ENCODE peak calls at places on chromosome 20, in nine cellular contexts. One of them, this sample, is unnamed.

GRCh38 chr20:56179051-56179450 is 69.5 kb upstream of the MC3R start:
- DNase-seq in sigmoid colon: no peak
- DNase-seq in fibroblast of lung: no peak
- DNase-seq in MM.1S: no peak
- DNase-seq in epithelial cell of esophagus: no peak
- DNase-seq in H7: no peak
- DNase-seq in bronchial epithelial cell: no peak
- DNase-seq in SJCRH30: no peak
- DNase-seq in Panc1: no peak
- DNase-seq in this sample: no peak

GRCh38 chr20:50372770-50373088 is 137.5 kb upstream of the PTPN1 start:
- DNase-seq in sigmoid colon: no peak
- DNase-seq in fibroblast of lung: no peak
- DNase-seq in MM.1S: no peak
- DNase-seq in epithelial cell of esophagus: peak; percentile 42
- DNase-seq in H7: no peak
- DNase-seq in bronchial epithelial cell: no peak
- DNase-seq in SJCRH30: peak; percentile 94
- DNase-seq in Panc1: no peak
- DNase-seq in this sample: no peak

GRCh38 chr20:50673146-50673830 is 18.1 kb downstream of the RIPOR3 start:
- DNase-seq in sigmoid colon: peak; percentile 78
- DNase-seq in fibroblast of lung: no peak
- DNase-seq in MM.1S: no peak
- DNase-seq in epithelial cell of esophagus: no peak
- DNase-seq in H7: no peak
- DNase-seq in bronchial epithelial cell: no peak
- DNase-seq in SJCRH30: no peak
- DNase-seq in Panc1: no peak
- DNase-seq in this sample: no peak

GRCh38 chr20:52974155-52974554 is 2.0 kb downstream of the TSHZ2 start:
- DNase-seq in sigmoid colon: no peak
- DNase-seq in fibroblast of lung: peak; percentile 58
- DNase-seq in MM.1S: no peak
- DNase-seq in epithelial cell of esophagus: no peak
- DNase-seq in H7: no peak
- DNase-seq in bronchial epithelial cell: no peak
- DNase-seq in SJCRH30: no peak
- DNase-seq in Panc1: no peak
- DNase-seq in this sample: no peak

GRCh38 chr20:57844626-57845596 is 135.1 kb upstream of the PMEPA1 start:
- DNase-seq in sigmoid colon: no peak
- DNase-seq in fibroblast of lung: no peak
- DNase-seq in MM.1S: no peak
- DNase-seq in epithelial cell of esophagus: no peak
- DNase-seq in H7: no peak
- DNase-seq in bronchial epithelial cell: no peak
- DNase-seq in SJCRH30: no peak
- DNase-seq in Panc1: no peak
- DNase-seq in this sample: no peak

GRCh38 chr20:16350465-16350864 is 222.8 kb downstream of the KIF16B start:
- DNase-seq in sigmoid colon: no peak
- DNase-seq in fibroblast of lung: peak; percentile 27
- DNase-seq in MM.1S: no peak
- DNase-seq in epithelial cell of esophagus: peak; percentile 93
- DNase-seq in H7: no peak
- DNase-seq in bronchial epithelial cell: peak; percentile 78
- DNase-seq in SJCRH30: no peak
- DNase-seq in Panc1: peak; percentile 10
- DNase-seq in this sample: no peak

GRCh38 chr20:59027746-59028320 is 4.3 kb downstream of the ATP5F1E start:
- DNase-seq in sigmoid colon: no peak
- DNase-seq in fibroblast of lung: peak; percentile 88
- DNase-seq in MM.1S: no peak
- DNase-seq in epithelial cell of esophagus: no peak
- DNase-seq in H7: no peak
- DNase-seq in bronchial epithelial cell: no peak
- DNase-seq in SJCRH30: peak; percentile 40
- DNase-seq in Panc1: no peak
- DNase-seq in this sample: no peak

GRCh38 chr20:277496-277781 is 13.1 kb downstream of the C20orf96 start:
- DNase-seq in sigmoid colon: no peak
- DNase-seq in fibroblast of lung: no peak
- DNase-seq in MM.1S: no peak
- DNase-seq in epithelial cell of esophagus: no peak
- DNase-seq in H7: no peak
- DNase-seq in bronchial epithelial cell: no peak
- DNase-seq in SJCRH30: no peak
- DNase-seq in Panc1: no peak
- DNase-seq in this sample: no peak

GRCh38 chr20:46027245-46027853 is 1.7 kb upstream of the SLC12A5 start:
- DNase-seq in sigmoid colon: no peak
- DNase-seq in fibroblast of lung: peak; percentile 56
- DNase-seq in MM.1S: peak; percentile 50
- DNase-seq in epithelial cell of esophagus: peak; percentile 73
- DNase-seq in H7: peak; percentile 77
- DNase-seq in bronchial epithelial cell: peak; percentile 40
- DNase-seq in SJCRH30: peak; percentile 91
- DNase-seq in Panc1: no peak
- DNase-seq in this sample: no peak

GRCh38 chr20:1214838-1215261 is 11.0 kb upstream of the RAD21L1 start:
- DNase-seq in sigmoid colon: no peak
- DNase-seq in fibroblast of lung: no peak
- DNase-seq in MM.1S: no peak
- DNase-seq in epithelial cell of esophagus: peak; percentile 9
- DNase-seq in H7: no peak
- DNase-seq in bronchial epithelial cell: no peak
- DNase-seq in SJCRH30: no peak
- DNase-seq in Panc1: no peak
- DNase-seq in this sample: no peak

GRCh38 chr20:47146703-47147102 is 209.8 kb downstream of the ZMYND8 start:
- DNase-seq in sigmoid colon: no peak
- DNase-seq in fibroblast of lung: peak; percentile 88
- DNase-seq in MM.1S: no peak
- DNase-seq in epithelial cell of esophagus: no peak
- DNase-seq in H7: no peak
- DNase-seq in bronchial epithelial cell: no peak
- DNase-seq in SJCRH30: peak; percentile 74
- DNase-seq in Panc1: no peak
- DNase-seq in this sample: no peak

GRCh38 chr20:37575884-37576283 is 48.2 kb upstream of the BLCAP start:
- DNase-seq in sigmoid colon: peak; percentile 11
- DNase-seq in fibroblast of lung: no peak
- DNase-seq in MM.1S: no peak
- DNase-seq in epithelial cell of esophagus: no peak
- DNase-seq in H7: peak; percentile 79
- DNase-seq in bronchial epithelial cell: no peak
- DNase-seq in SJCRH30: peak; percentile 50
- DNase-seq in Panc1: no peak
- DNase-seq in this sample: peak; percentile 33

GRCh38 chr20:15814903-15815302 is 758.3 kb downstream of the KIF16B start:
- DNase-seq in sigmoid colon: no peak
- DNase-seq in fibroblast of lung: peak; percentile 25
- DNase-seq in MM.1S: no peak
- DNase-seq in epithelial cell of esophagus: peak; percentile 35
- DNase-seq in H7: no peak
- DNase-seq in bronchial epithelial cell: peak; percentile 55
- DNase-seq in SJCRH30: no peak
- DNase-seq in Panc1: no peak
- DNase-seq in this sample: no peak

GRCh38 chr20:34558320-34559202 is at the start of gene MAP1LC3A:
- DNase-seq in sigmoid colon: peak; percentile 99
- DNase-seq in fibroblast of lung: peak; percentile 97
- DNase-seq in MM.1S: no peak
- DNase-seq in epithelial cell of esophagus: peak; percentile 95
- DNase-seq in H7: peak; percentile 98
- DNase-seq in bronchial epithelial cell: peak; percentile 79
- DNase-seq in SJCRH30: no peak
- DNase-seq in Panc1: peak; percentile 63
- DNase-seq in this sample: peak; percentile 37

GRCh38 chr20:23205656-23206055 is 119.5 kb upstream of the CD93 start:
- DNase-seq in sigmoid colon: peak; percentile 93
- DNase-seq in fibroblast of lung: peak; percentile 55
- DNase-seq in MM.1S: no peak
- DNase-seq in epithelial cell of esophagus: peak; percentile 71
- DNase-seq in H7: peak; percentile 45
- DNase-seq in bronchial epithelial cell: peak; percentile 59
- DNase-seq in SJCRH30: peak; percentile 54
- DNase-seq in Panc1: no peak
- DNase-seq in this sample: no peak

GRCh38 chr20:35318502-35319157 is 26.4 kb upstream of the FAM83C start:
- DNase-seq in sigmoid colon: no peak
- DNase-seq in fibroblast of lung: peak; percentile 93
- DNase-seq in MM.1S: no peak
- DNase-seq in epithelial cell of esophagus: peak; percentile 97
- DNase-seq in H7: no peak
- DNase-seq in bronchial epithelial cell: peak; percentile 99
- DNase-seq in SJCRH30: peak; percentile 88
- DNase-seq in Panc1: peak; percentile 99
- DNase-seq in this sample: no peak

GRCh38 chr20:54355631-54356280 is 119.6 kb upstream of the DOK5 start:
- DNase-seq in sigmoid colon: no peak
- DNase-seq in fibroblast of lung: peak; percentile 13
- DNase-seq in MM.1S: no peak
- DNase-seq in epithelial cell of esophagus: peak; percentile 53
- DNase-seq in H7: no peak
- DNase-seq in bronchial epithelial cell: peak; percentile 62
- DNase-seq in SJCRH30: no peak
- DNase-seq in Panc1: no peak
- DNase-seq in this sample: no peak

GRCh38 chr20:52994184-52994970 is 22.2 kb downstream of the TSHZ2 start:
- DNase-seq in sigmoid colon: no peak
- DNase-seq in fibroblast of lung: no peak
- DNase-seq in MM.1S: no peak
- DNase-seq in epithelial cell of esophagus: no peak
- DNase-seq in H7: no peak
- DNase-seq in bronchial epithelial cell: no peak
- DNase-seq in SJCRH30: no peak
- DNase-seq in Panc1: no peak
- DNase-seq in this sample: no peak

GRCh38 chr20:46303176-46303956 is 4.9 kb downstream of the CDH22 start:
- DNase-seq in sigmoid colon: no peak
- DNase-seq in fibroblast of lung: no peak
- DNase-seq in MM.1S: no peak
- DNase-seq in epithelial cell of esophagus: no peak
- DNase-seq in H7: no peak
- DNase-seq in bronchial epithelial cell: no peak
- DNase-seq in SJCRH30: no peak
- DNase-seq in Panc1: no peak
- DNase-seq in this sample: no peak

GRCh38 chr20:60087563-60088105 is 129.4 kb downstream of the CDH26 start:
- DNase-seq in sigmoid colon: no peak
- DNase-seq in fibroblast of lung: peak; percentile 16
- DNase-seq in MM.1S: no peak
- DNase-seq in epithelial cell of esophagus: peak; percentile 8
- DNase-seq in H7: no peak
- DNase-seq in bronchial epithelial cell: no peak
- DNase-seq in SJCRH30: no peak
- DNase-seq in Panc1: no peak
- DNase-seq in this sample: no peak
- H3K4me3 ChIP-seq in sigmoid colon: peak overlapping the region; percentile 18
- H3K4me3 ChIP-seq in fibroblast of lung: peak overlapping the region; percentile 25
- H3K4me3 ChIP-seq in MM.1S: no peak overlapping the region
- H3K4me3 ChIP-seq in epithelial cell of esophagus: peak overlapping the region; percentile 4
- H3K4me3 ChIP-seq in H7: no peak overlapping the region
- H3K4me3 ChIP-seq in bronchial epithelial cell: no peak overlapping the region
- H3K4me3 ChIP-seq in SJCRH30: no peak overlapping the region
- H3K4me3 ChIP-seq in Panc1: no peak overlapping the region
- H3K4me3 ChIP-seq in this sample: no peak overlapping the region

GRCh38 chr20:31516651-31517050 is 2.4 kb downstream of the HM13 start:
- DNase-seq in sigmoid colon: no peak
- DNase-seq in fibroblast of lung: no peak
- DNase-seq in MM.1S: peak; percentile 79
- DNase-seq in epithelial cell of esophagus: no peak
- DNase-seq in H7: no peak
- DNase-seq in bronchial epithelial cell: no peak
- DNase-seq in SJCRH30: no peak
- DNase-seq in Panc1: no peak
- DNase-seq in this sample: no peak
- H3K4me3 ChIP-seq in sigmoid colon: no peak overlapping the region
- H3K4me3 ChIP-seq in fibroblast of lung: peak overlapping the region; percentile 98
- H3K4me3 ChIP-seq in MM.1S: peak overlapping the region; percentile 95
- H3K4me3 ChIP-seq in epithelial cell of esophagus: no peak overlapping the region
- H3K4me3 ChIP-seq in H7: no peak overlapping the region
- H3K4me3 ChIP-seq in bronchial epithelial cell: no peak overlapping the region
- H3K4me3 ChIP-seq in SJCRH30: no peak overlapping the region
- H3K4me3 ChIP-seq in Panc1: peak overlapping the region; percentile 70
- H3K4me3 ChIP-seq in this sample: peak overlapping the region; percentile 83

GRCh38 chr20:62665826-62666735 is 23.8 kb downstream of the SLCO4A1 start:
- DNase-seq in sigmoid colon: no peak
- DNase-seq in fibroblast of lung: no peak
- DNase-seq in MM.1S: no peak
- DNase-seq in epithelial cell of esophagus: peak; percentile 18
- DNase-seq in H7: no peak
- DNase-seq in bronchial epithelial cell: no peak
- DNase-seq in SJCRH30: no peak
- DNase-seq in Panc1: no peak
- DNase-seq in this sample: no peak
- H3K4me3 ChIP-seq in sigmoid colon: no peak overlapping the region
- H3K4me3 ChIP-seq in fibroblast of lung: no peak overlapping the region
- H3K4me3 ChIP-seq in MM.1S: no peak overlapping the region
- H3K4me3 ChIP-seq in epithelial cell of esophagus: no peak overlapping the region
- H3K4me3 ChIP-seq in H7: no peak overlapping the region
- H3K4me3 ChIP-seq in bronchial epithelial cell: no peak overlapping the region
- H3K4me3 ChIP-seq in SJCRH30: no peak overlapping the region
- H3K4me3 ChIP-seq in Panc1: no peak overlapping the region
- H3K4me3 ChIP-seq in this sample: no peak overlapping the region

GRCh38 chr20:44136579-44136978 is 50.4 kb downstream of the JPH2 start:
- DNase-seq in sigmoid colon: peak; percentile 30
- DNase-seq in fibroblast of lung: no peak
- DNase-seq in MM.1S: no peak
- DNase-seq in epithelial cell of esophagus: no peak
- DNase-seq in H7: no peak
- DNase-seq in bronchial epithelial cell: no peak
- DNase-seq in SJCRH30: no peak
- DNase-seq in Panc1: no peak
- DNase-seq in this sample: no peak
- H3K4me3 ChIP-seq in sigmoid colon: no peak overlapping the region
- H3K4me3 ChIP-seq in fibroblast of lung: no peak overlapping the region
- H3K4me3 ChIP-seq in MM.1S: no peak overlapping the region
- H3K4me3 ChIP-seq in epithelial cell of esophagus: no peak overlapping the region
- H3K4me3 ChIP-seq in H7: no peak overlapping the region
- H3K4me3 ChIP-seq in bronchial epithelial cell: no peak overlapping the region
- H3K4me3 ChIP-seq in SJCRH30: peak overlapping the region; percentile 40
- H3K4me3 ChIP-seq in Panc1: no peak overlapping the region
- H3K4me3 ChIP-seq in this sample: no peak overlapping the region